ENCODE peak calls at places on chromosomes 2 and 18, in ten cellular contexts. I is mesendoderm; O is fibroblast of lung; Q is NT2/D1; X is AG04450; V is EH; K is germinal center; E is ACHN; N is activated effector memory CD4-positive, alpha-beta T cell treated with anti-CD3 and anti-CD28 coated beads, Interleukin-2, amount 50 U/mL, for 16 hours; M is anterior cingulate cortex. Z is an unnamed sample.

GRCh38 chr2:20998972-20999905 is 44.6 kb downstream of the APOB start:
- DNase-seq in M (no peak), N (no peak), E (no peak), Q (no peak), I (no peak), X (no peak), V (no peak), O (no peak), K (no peak), Z (no peak)

GRCh38 chr18:77346446-77346845 is 96.8 kb downstream of the GALR1 start:
- DNase-seq in O (peak), I (no peak), N (no peak), Q (no peak), X (no peak), M (no peak), E (no peak), V (no peak), K (no peak), Z (no peak)

GRCh38 chr2:98295721-98296414 is 50.4 kb upstream of the CNGA3 start:
- DNase-seq in X (no peak), K (no peak), I (no peak), O (no peak), V (peak), M (no peak), E (no peak), N (no peak), Q (no peak), Z (no peak)

GRCh38 chr18:22570492-22570891 is 152.8 kb upstream of the CTAGE1 start:
- DNase-seq in K (no peak), N (no peak), E (no peak), I (no peak), O (no peak), V (no peak), X (no peak), Q (no peak), M (no peak), Z (no peak)

GRCh38 chr2:15498554-15498953 is 62.6 kb downstream of the NBAS start:
- DNase-seq in M (no peak), N (no peak), X (no peak), E (no peak), Q (no peak), K (no peak), O (no peak), I (no peak), V (no peak), Z (no peak)

GRCh38 chr2:179932786-179933185 is 71.4 kb upstream of the ZNF385B start:
- DNase-seq in E (no peak), M (no peak), X (no peak), V (no peak), I (no peak), Q (no peak), O (peak), K (no peak), N (no peak), Z (no peak)

GRCh38 chr18:9630444-9630843 is 16.1 kb upstream of the PPP4R1 start:
- DNase-seq in K (no peak), E (no peak), M (no peak), I (no peak), O (no peak), X (no peak), N (no peak), V (no peak), Q (no peak), Z (no peak)

GRCh38 chr2:23507267-23508065 is 122.5 kb downstream of the KLHL29 start:
- DNase-seq in V (no peak), X (no peak), M (no peak), K (no peak), O (no peak), Q (no peak), I (no peak), N (no peak), E (no peak), Z (no peak)

GRCh38 chr2:200662727-200663126 is 76.9 kb downstream of the AOX1 start:
- DNase-seq in X (no peak), V (peak), E (peak), Q (peak), O (peak), M (no peak), I (peak), N (no peak), K (no peak), Z (no peak)

GRCh38 chr2:226413498-226414130 is 386.0 kb downstream of the IRS1 start:
- DNase-seq in Q (no peak), V (no peak), K (no peak), E (no peak), I (no peak), N (no peak), O (no peak), X (no peak), M (no peak), Z (no peak)

GRCh38 chr2:97724501-97724900 is 11.1 kb downstream of the ZAP70 start:
- DNase-seq in X (no peak), I (no peak), E (no peak), V (no peak), O (no peak), Q (no peak), M (no peak), N (no peak), K (no peak), Z (no peak)

GRCh38 chr2:190767821-190768220 is 112.8 kb upstream of the GLS start:
- DNase-seq in E (no peak), I (no peak), O (peak), K (no peak), N (no peak), V (no peak), Q (no peak), X (no peak), M (no peak), Z (no peak)

GRCh38 chr2:165901996-165902395 is 51.6 kb downstream of the TTC21B start:
- DNase-seq in M (no peak), N (no peak), X (no peak), E (no peak), Q (no peak), O (no peak), I (no peak), K (no peak), V (no peak), Z (no peak)

GRCh38 chr2:107712857-107713256 is 113.8 kb upstream of the RGPD4 start:
- DNase-seq in K (no peak), I (no peak), M (no peak), Q (no peak), O (no peak), N (no peak), X (no peak), V (no peak), E (peak), Z (no peak)

GRCh38 chr2:144256996-144257707 is 262.8 kb downstream of the ZEB2 start:
- DNase-seq in E (no peak), X (no peak), M (no peak), V (peak), Q (no peak), K (no peak), N (no peak), I (no peak), O (peak), Z (no peak)

GRCh38 chr18:33804258-33804657 is 226.2 kb downstream of the ASXL3 start:
- DNase-seq in O (peak), V (no peak), N (no peak), M (no peak), Q (no peak), K (no peak), X (no peak), E (no peak), I (no peak), Z (no peak)

GRCh38 chr2:188381614-188382013 is 89.9 kb downstream of the GULP1 start:
- DNase-seq in V (peak), Q (no peak), M (no peak), N (no peak), I (no peak), K (no peak), O (peak), X (peak), E (peak), Z (no peak)

GRCh38 chr2:55151721-55152433 is 80.2 kb downstream of the CLHC1 start:
- DNase-seq in V (peak), O (peak), X (no peak), Q (no peak), K (no peak), E (no peak), M (no peak), I (no peak), N (no peak), Z (no peak)

GRCh38 chr2:65420712-65421431 is 11.5 kb downstream of the SPRED2 start:
- DNase-seq in I (peak), O (peak), M (no peak), E (peak), V (peak), X (peak), K (peak), N (no peak), Q (no peak), Z (no peak)

GRCh38 chr2:81213598-81213997 is 909.0 kb upstream of the LRRTM1 start:
- DNase-seq in O (no peak), I (no peak), K (no peak), M (no peak), E (no peak), Q (no peak), V (no peak), N (no peak), X (no peak), Z (no peak)

GRCh38 chr2:232600053-232600773 is 33.2 kb upstream of the EFHD1 start:
- DNase-seq in E (no peak), X (no peak), O (no peak), I (peak), M (no peak), V (no peak), N (no peak), K (no peak), Q (no peak), Z (no peak)

GRCh38 chr2:152189622-152190495 is 14.3 kb upstream of the STAM2 start:
- DNase-seq in M (no peak), O (peak), I (peak), E (peak), V (peak), Q (no peak), K (peak), X (peak), N (no peak), Z (no peak)

GRCh38 chr2:71498261-71498701 is 44.9 kb downstream of the DYSF start:
- DNase-seq in N (no peak), I (peak), Q (no peak), M (no peak), V (peak), X (peak), K (no peak), E (peak), O (peak), Z (no peak)

GRCh38 chr18:62877448-62878221 is 162.3 kb downstream of the PHLPP1 start:
- DNase-seq in M (no peak), X (no peak), K (no peak), I (peak), V (peak), O (peak), Q (peak), N (no peak), E (peak), Z (no peak)

GRCh38 chr2:190425883-190426658 is 17.9 kb downstream of the MFSD6 start:
- DNase-seq in X (no peak), E (no peak), K (no peak), I (no peak), Q (no peak), M (no peak), V (no peak), N (no peak), O (no peak), Z (no peak)

GRCh38 chr2:168316073-168316440 is 68.7 kb upstream of the STK39 start:
- DNase-seq in M (no peak), V (peak), I (no peak), X (no peak), Q (no peak), O (no peak), N (no peak), E (no peak), K (no peak), Z (no peak)

GRCh38 chr2:151860210-151860609 is 32.0 kb upstream of the ARL5A start:
- DNase-seq in N (no peak), Q (no peak), K (no peak), I (no peak), O (no peak), M (no peak), E (no peak), V (no peak), X (no peak), Z (no peak)

GRCh38 chr2:180695570-180695969 is 284.8 kb upstream of the UBE2E3 start:
- DNase-seq in I (no peak), V (no peak), O (no peak), N (no peak), X (no peak), K (no peak), E (no peak), Q (no peak), M (no peak), Z (no peak)

GRCh38 chr2:234091432-234091879 is 41.0 kb downstream of the SPP2 start:
- DNase-seq in M (no peak), O (peak), E (no peak), X (no peak), N (no peak), V (no peak), K (no peak), Q (no peak), I (no peak), Z (no peak)

GRCh38 chr2:102367331-102367971 is 11.9 kb downstream of the IL18R1 start:
- DNase-seq in V (no peak), E (no peak), N (peak), M (no peak), Q (no peak), K (no peak), I (no peak), X (no peak), O (no peak), Z (no peak)

GRCh38 chr18:3008546-3008945 is 4.4 kb downstream of the LPIN2 start:
- DNase-seq in Q (no peak), I (no peak), K (no peak), V (peak), O (peak), X (peak), N (no peak), M (no peak), E (peak), Z (no peak)

GRCh38 chr2:164155558-164155957 is 419.8 kb upstream of the FIGN start:
- DNase-seq in N (no peak), M (no peak), Q (no peak), E (no peak), K (no peak), X (no peak), I (no peak), O (no peak), V (no peak), Z (no peak)

GRCh38 chr2:185510060-185510459 is 228.5 kb upstream of the FSIP2 start:
- DNase-seq in K (no peak), N (no peak), Q (no peak), V (no peak), O (no peak), X (no peak), M (no peak), I (no peak), E (no peak), Z (no peak)

GRCh38 chr18:79659733-79660132 is 19.9 kb upstream of the CTDP1 start:
- DNase-seq in N (no peak), I (no peak), O (no peak), M (no peak), K (no peak), X (no peak), V (no peak), E (no peak), Q (no peak), Z (no peak)

Z was measured in natural killer cell treated with Interleukin-12 subunit alpha and Interleukin-12 subunit beta and Interleukin-15 and Interleukin-18, amount 100 ng/mL, for 72 hours.